ENCODE peak calls at places on chromosomes 13 and 19, in five cellular contexts. H, W, L, P and R are unnamed samples.
A peak's percentile ranks its signal among the peaks of the same experiment; 100 is the strongest.

GRCh38 chr13:42275098-42275471 is 3.1 kb downstream of the AKAP11 start:
- DNase-seq in H (no peak), W (no peak), L (no peak), P (peak; percentile 87), R (no peak)

GRCh38 chr13:41137951-41138350 is 5.3 kb upstream of the KBTBD6 start:
- DNase-seq in H (no peak), W (no peak), L (no peak), P (no peak), R (no peak)

GRCh38 chr19:46729696-46730095 is 12.8 kb upstream of the PRKD2 start:
- DNase-seq in H (no peak), W (no peak), L (no peak), P (no peak), R (no peak)

GRCh38 chr13:45907501-45907900 is 55.9 kb upstream of the SIAH3 start:
- DNase-seq in H (no peak), W (no peak), L (no peak), P (no peak), R (no peak)

GRCh38 chr13:45796421-45796960 is 55.1 kb downstream of the SIAH3 start:
- DNase-seq in H (no peak), W (no peak), L (no peak), P (no peak), R (no peak)

GRCh38 chr19:40933025-40933424 is 51.0 kb upstream of the CYP2A7 start:
- DNase-seq in H (no peak), W (no peak), L (no peak), P (no peak), R (no peak)

GRCh38 chr13:70893832-70894231 is 785.6 kb upstream of the KLHL1 start:
- DNase-seq in H (no peak), W (no peak), L (no peak), P (peak; percentile 7), R (no peak)

GRCh38 chr13:95335667-95336066 is 34.4 kb upstream of the ABCC4 start:
- DNase-seq in H (no peak), W (no peak), L (no peak), P (no peak), R (peak; percentile 8)

GRCh38 chr19:36377541-36378178 is 1.3 kb downstream of the ZFP14 start:
- DNase-seq in H (no peak), W (no peak), L (peak; percentile 74), P (no peak), R (no peak)

GRCh38 chr13:88014527-88014926 is 343.4 kb downstream of the SLITRK5 start:
- DNase-seq in H (no peak), W (no peak), L (no peak), P (no peak), R (no peak)

GRCh38 chr19:3189702-3190469 is 4.2 kb downstream of the NCLN start:
- DNase-seq in H (peak; percentile 61), W (no peak), L (no peak), P (no peak), R (no peak)

GRCh38 chr13:33512880-33513554 is 227.5 kb upstream of the STARD13 start:
- DNase-seq in H (no peak), W (no peak), L (no peak), P (no peak), R (no peak)

GRCh38 chr19:5995606-5996005 is 17.7 kb upstream of the RANBP3 start:
- DNase-seq in H (no peak), W (no peak), L (no peak), P (no peak), R (no peak)

GRCh38 chr19:1388637-1389026 is 4.9 kb downstream of the NDUFS7 start:
- DNase-seq in H (no peak), W (no peak), L (no peak), P (no peak), R (no peak)

GRCh38 chr19:56751078-56751489 is 79.5 kb upstream of the ZNF835 start:
- DNase-seq in H (no peak), W (no peak), L (peak; percentile 56), P (no peak), R (no peak)

GRCh38 chr13:114030666-114031610 is 57.1 kb upstream of the C13orf46 start:
- DNase-seq in H (no peak), W (no peak), L (no peak), P (no peak), R (no peak)

GRCh38 chr19:12788682-12789097 is 2.6 kb upstream of the JUNB start:
- DNase-seq in H (no peak), W (no peak), L (peak; percentile 41), P (peak; percentile 84), R (no peak)

GRCh38 chr19:47381653-47382279 is 32.7 kb downstream of the DHX34 start:
- DNase-seq in H (no peak), W (no peak), L (no peak), P (no peak), R (no peak)

GRCh38 chr13:113187905-113188595 is 20.4 kb downstream of the PCID2 start:
- DNase-seq in H (no peak), W (no peak), L (no peak), P (no peak), R (no peak)

GRCh38 chr19:575527-576506 is 3.4 kb downstream of the BSG start:
- DNase-seq in H (peak; percentile 56), W (no peak), L (no peak), P (no peak), R (no peak)

GRCh38 chr19:56725829-56726424 is 54.4 kb upstream of the ZNF835 start:
- DNase-seq in H (no peak), W (no peak), L (no peak), P (no peak), R (no peak)

GRCh38 chr13:75364131-75364713 is 117.7 kb downstream of the TBC1D4 start:
- DNase-seq in H (no peak), W (no peak), L (no peak), P (no peak), R (no peak)
- TF ChIP-seq ATF3 in H (no peak), W (no peak), L (no peak), P (no peak), R (no peak)

DNA sequence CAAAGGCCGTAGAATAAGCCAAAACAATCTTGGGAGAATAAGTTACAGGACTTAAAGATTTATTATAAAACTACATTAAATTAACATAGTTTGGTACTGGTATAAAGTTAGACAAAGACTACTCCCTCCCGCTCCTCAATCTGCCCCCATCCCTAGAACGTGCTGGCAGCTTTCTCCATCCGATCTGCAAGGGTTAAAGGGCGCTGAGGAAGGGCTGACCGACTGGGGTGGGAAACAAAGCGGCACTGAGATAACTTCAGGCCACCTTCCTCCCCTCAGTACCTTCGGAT is 811 bp upstream of the SUGT1 start:
- DNase-seq in H (no peak), W (no peak), L (no peak), P (no peak), R (no peak)
- H3K27ac ChIP-seq in H (peak overlapping the region; percentile 92), W (peak overlapping the region; percentile 99), L (peak overlapping the region; percentile 100), P (peak overlapping the region; percentile 94), R (peak overlapping the region; percentile 92)

DNA sequence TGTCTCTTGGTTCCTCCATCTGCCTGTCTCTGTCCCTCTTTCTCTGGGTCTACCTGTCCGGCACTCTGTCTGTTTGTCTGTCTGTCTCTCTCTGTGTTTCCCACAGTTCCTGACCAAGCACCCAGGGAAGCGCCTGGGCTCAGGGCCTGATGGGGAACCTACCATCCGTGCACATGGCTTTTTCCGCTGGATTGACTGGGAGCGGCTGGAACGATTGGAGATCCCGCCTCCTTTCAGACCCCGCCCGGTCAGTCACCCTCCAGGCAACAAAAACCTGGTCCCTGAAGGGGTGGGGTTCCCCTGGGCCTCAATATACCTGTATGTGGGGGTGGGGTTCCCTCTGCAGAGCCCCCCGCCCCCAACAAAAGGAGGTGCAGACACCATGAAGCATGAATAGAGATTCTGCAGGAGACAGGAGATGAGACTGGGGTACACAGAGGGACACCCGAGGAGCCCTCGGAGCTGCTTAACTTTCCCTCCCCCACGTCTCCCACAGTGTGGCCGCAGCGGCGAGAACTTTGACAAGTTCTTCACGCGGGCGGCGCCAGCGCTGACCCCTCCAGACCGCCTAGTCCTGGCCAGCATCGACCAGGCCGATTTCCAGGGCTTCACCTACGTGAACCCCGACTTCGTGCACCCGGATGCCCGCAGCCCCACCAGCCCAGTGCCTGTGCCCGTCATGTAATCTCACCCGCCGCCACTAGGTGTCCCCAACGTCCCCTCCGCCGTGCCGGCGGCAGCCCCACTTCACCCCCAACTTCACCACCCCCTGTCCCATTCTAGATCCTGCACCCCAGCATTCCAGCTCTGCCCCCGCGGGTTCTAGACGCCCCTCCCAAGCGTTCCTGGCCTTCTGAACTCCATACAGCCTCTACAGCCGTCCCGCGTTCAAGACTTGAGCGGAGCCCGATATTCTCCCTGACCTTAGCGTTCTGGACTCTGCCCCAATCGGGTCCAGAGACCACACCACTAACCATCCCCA is 2.6 kb upstream of the CACNG7 start:
- DNase-seq in H (peak; percentile 81), W (no peak), L (no peak), P (no peak), R (no peak)
- TF ChIP-seq ATF3 in H (no peak), W (no peak), L (no peak), P (no peak), R (no peak)

DNA sequence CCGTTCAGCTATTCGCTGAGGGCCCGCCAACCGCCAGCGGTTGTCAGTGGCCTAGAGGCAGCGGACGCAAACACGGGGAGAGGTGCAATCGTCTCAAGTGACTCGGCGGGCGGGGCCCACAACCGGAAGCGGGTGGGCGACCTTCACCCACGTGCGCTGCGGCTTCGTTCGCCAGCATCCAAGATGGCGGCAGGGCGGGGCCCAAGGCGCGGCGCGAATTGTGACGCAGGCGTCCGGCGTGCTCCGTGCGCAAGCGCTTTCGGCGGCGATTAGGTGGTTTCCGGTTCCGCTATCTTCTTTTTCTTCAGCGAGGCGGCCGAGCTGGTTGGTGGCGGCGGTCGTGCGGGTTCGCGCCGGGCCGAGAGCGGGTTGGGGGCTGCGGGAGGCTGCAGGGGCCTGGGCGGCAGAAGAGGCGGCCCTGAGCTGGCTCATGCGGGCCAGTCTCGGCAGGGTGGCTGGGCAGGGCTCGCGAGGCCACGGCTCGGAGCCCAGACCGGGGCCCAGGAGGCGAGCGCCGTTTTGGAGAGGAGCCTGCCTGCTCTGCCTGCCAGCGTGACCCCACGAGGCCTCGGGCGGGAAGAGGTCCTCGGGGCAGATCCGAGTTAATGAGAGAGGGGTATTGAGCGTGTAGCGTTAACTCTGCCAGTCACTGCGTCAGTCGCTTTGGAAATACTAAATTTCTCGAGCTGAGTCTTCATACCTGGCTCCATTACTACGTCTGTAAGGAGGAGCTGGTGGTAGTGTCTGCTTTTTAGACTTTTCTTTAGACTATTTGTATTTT is at the start of gene UBA52:
- DNase-seq in H (peak; percentile 90), W (peak; percentile 89), L (peak; percentile 93), P (peak; percentile 92), R (peak; percentile 96)
- H3K27ac ChIP-seq in H (peak within 1 kb of the TSS; percentile 90), W (peak within 1 kb of the TSS; percentile 89), L (peak within 1 kb of the TSS; percentile 75), P (peak within 1 kb of the TSS; percentile 76), R (peak within 1 kb of the TSS; percentile 94)

GRCh38 chr19:51468545-51468920 is 9.8 kb upstream of the CEACAM18 start:
- DNase-seq in H (peak; percentile 49), W (no peak), L (no peak), P (no peak), R (no peak)
- TF ChIP-seq ATF3 in H (no peak), W (no peak), L (no peak), P (no peak), R (no peak)

GRCh38 chr19:44725684-44726083 is 22.8 kb upstream of the BCL3 start:
- DNase-seq in H (peak; percentile 41), W (no peak), L (no peak), P (no peak), R (no peak)
- H3K27ac ChIP-seq in H (no peak overlapping the region), W (no peak overlapping the region), L (peak overlapping the region; percentile 71), P (no peak overlapping the region), R (peak overlapping the region; percentile 42)

GRCh38 chr13:103772576-103772975 is 706.4 kb upstream of the SLC10A2 start:
- DNase-seq in H (peak; percentile 7), W (no peak), L (peak; percentile 3), P (no peak), R (no peak)
- TF ChIP-seq ATF3 in H (no peak), W (no peak), L (no peak), P (no peak), R (no peak)

GRCh38 chr19:34306824-34307223 is 52.5 kb downstream of the GARRE1 start:
- DNase-seq in H (no peak), W (no peak), L (no peak), P (no peak), R (no peak)
- H3K27ac ChIP-seq in H (no peak overlapping the region), W (no peak overlapping the region), L (peak overlapping the region; percentile 53), P (no peak overlapping the region), R (no peak overlapping the region)